ENCODE peak calls at places on chromosome 20, in seven cellular contexts. One of them, this sample, is unnamed. For H3K4me1, the result is how much of the 10 kb centered on the place peaks cover.

GRCh38 chr20:58210398-58210747 is 18.1 kb downstream of the ANKRD60 start:
- DNase-seq in A549: no peak
- DNase-seq in MM.1S: no peak
- DNase-seq in tibial nerve: no peak
- DNase-seq in osteoblast: no peak
- DNase-seq in heart right ventricle: no peak
- DNase-seq in lung: no peak
- DNase-seq in this sample: no peak

GRCh38 chr20:53917145-53918009 is 153.0 kb downstream of the BCAS1 start:
- DNase-seq in heart right ventricle: peak
- DNase-seq in MM.1S: no peak
- DNase-seq in A549: no peak
- DNase-seq in osteoblast: peak
- DNase-seq in tibial nerve: peak
- DNase-seq in lung: no peak
- DNase-seq in this sample: peak

GRCh38 chr20:49519777-49520359 is 37.4 kb upstream of the KCNB1 start:
- DNase-seq in osteoblast: no peak
- DNase-seq in heart right ventricle: no peak
- DNase-seq in lung: no peak
- DNase-seq in MM.1S: no peak
- DNase-seq in A549: no peak
- DNase-seq in tibial nerve: no peak
- DNase-seq in this sample: no peak

GRCh38 chr20:46185353-46185752 is 67.2 kb downstream of the CD40 start:
- DNase-seq in MM.1S: no peak
- DNase-seq in heart right ventricle: no peak
- DNase-seq in A549: no peak
- DNase-seq in tibial nerve: no peak
- DNase-seq in osteoblast: peak
- DNase-seq in lung: no peak
- DNase-seq in this sample: no peak

GRCh38 chr20:57006411-57007170 is 259.9 kb downstream of the BMP7 start:
- DNase-seq in tibial nerve: no peak
- DNase-seq in osteoblast: no peak
- DNase-seq in lung: no peak
- DNase-seq in heart right ventricle: no peak
- DNase-seq in A549: peak
- DNase-seq in MM.1S: peak
- DNase-seq in this sample: no peak

GRCh38 chr20:46683939-46684750 is 5.1 kb downstream of the TP53RK start:
- DNase-seq in A549: no peak
- DNase-seq in heart right ventricle: peak
- DNase-seq in osteoblast: peak
- DNase-seq in lung: peak
- DNase-seq in tibial nerve: peak
- DNase-seq in MM.1S: no peak
- DNase-seq in this sample: peak

GRCh38 chr20:63377256-63378114 is 16.3 kb upstream of the CHRNA4 start:
- DNase-seq in MM.1S: no peak
- DNase-seq in heart right ventricle: no peak
- DNase-seq in lung: no peak
- DNase-seq in A549: no peak
- DNase-seq in osteoblast: no peak
- DNase-seq in tibial nerve: no peak
- DNase-seq in this sample: no peak

GRCh38 chr20:22795897-22796296 is 211.5 kb upstream of the FOXA2 start:
- DNase-seq in A549: peak
- DNase-seq in lung: no peak
- DNase-seq in tibial nerve: peak
- DNase-seq in heart right ventricle: peak
- DNase-seq in MM.1S: no peak
- DNase-seq in osteoblast: no peak
- DNase-seq in this sample: peak

GRCh38 chr20:51631011-51631950 is 88.8 kb upstream of the NFATC2 start:
- DNase-seq in MM.1S: no peak
- DNase-seq in A549: peak
- DNase-seq in osteoblast: peak
- DNase-seq in tibial nerve: peak
- DNase-seq in heart right ventricle: peak
- DNase-seq in lung: peak
- DNase-seq in this sample: peak

GRCh38 chr20:12762725-12763124 is 246.0 kb upstream of the SPTLC3 start:
- DNase-seq in heart right ventricle: no peak
- DNase-seq in tibial nerve: no peak
- DNase-seq in osteoblast: no peak
- DNase-seq in lung: no peak
- DNase-seq in A549: no peak
- DNase-seq in MM.1S: no peak
- DNase-seq in this sample: no peak

GRCh38 chr20:53763707-53764415 is 170.2 kb upstream of the ZNF217 start:
- DNase-seq in A549: peak
- DNase-seq in tibial nerve: no peak
- DNase-seq in heart right ventricle: no peak
- DNase-seq in lung: no peak
- DNase-seq in osteoblast: no peak
- DNase-seq in MM.1S: no peak
- DNase-seq in this sample: no peak

GRCh38 chr20:50267041-50267865 is 76.6 kb downstream of the CEBPB start:
- DNase-seq in lung: peak
- DNase-seq in heart right ventricle: no peak
- DNase-seq in osteoblast: peak
- DNase-seq in tibial nerve: peak
- DNase-seq in A549: peak
- DNase-seq in MM.1S: no peak
- DNase-seq in this sample: peak

GRCh38 chr20:30594112-30594511 is 663.4 kb upstream of the DEFB115 start:
- DNase-seq in A549: no peak
- DNase-seq in heart right ventricle: no peak
- DNase-seq in tibial nerve: no peak
- DNase-seq in MM.1S: no peak
- DNase-seq in lung: no peak
- DNase-seq in osteoblast: no peak
- DNase-seq in this sample: no peak

GRCh38 chr20:50376888-50377459 is 133.2 kb upstream of the PTPN1 start:
- DNase-seq in MM.1S: peak
- DNase-seq in lung: no peak
- DNase-seq in osteoblast: no peak
- DNase-seq in tibial nerve: no peak
- DNase-seq in heart right ventricle: no peak
- DNase-seq in A549: no peak
- DNase-seq in this sample: no peak

GRCh38 chr20:56430471-56430870 is 18.4 kb downstream of the CASS4 start:
- DNase-seq in osteoblast: no peak
- DNase-seq in MM.1S: no peak
- DNase-seq in tibial nerve: no peak
- DNase-seq in lung: no peak
- DNase-seq in heart right ventricle: no peak
- DNase-seq in A549: no peak
- DNase-seq in this sample: no peak

GRCh38 chr20:45138451-45139300 is 14.4 kb upstream of the WFDC12 start:
- DNase-seq in osteoblast: no peak
- DNase-seq in MM.1S: peak
- DNase-seq in heart right ventricle: no peak
- DNase-seq in lung: peak
- DNase-seq in A549: peak
- DNase-seq in tibial nerve: peak
- DNase-seq in this sample: peak

GRCh38 chr20:63542031-63542559 is 4.9 kb upstream of the PTK6 start:
- DNase-seq in A549: no peak
- DNase-seq in osteoblast: no peak
- DNase-seq in lung: no peak
- DNase-seq in MM.1S: no peak
- DNase-seq in tibial nerve: no peak
- DNase-seq in heart right ventricle: no peak
- DNase-seq in this sample: no peak

GRCh38 chr20:50286174-50286511 is 95.5 kb downstream of the CEBPB start:
- DNase-seq in tibial nerve: no peak
- DNase-seq in lung: no peak
- DNase-seq in MM.1S: no peak
- DNase-seq in heart right ventricle: no peak
- DNase-seq in A549: no peak
- DNase-seq in osteoblast: no peak
- DNase-seq in this sample: no peak

GRCh38 chr20:5033566-5033965 is 32.3 kb upstream of the SLC23A2 start:
- DNase-seq in A549: no peak
- DNase-seq in osteoblast: peak
- DNase-seq in MM.1S: no peak
- DNase-seq in tibial nerve: no peak
- DNase-seq in lung: no peak
- DNase-seq in heart right ventricle: no peak
- DNase-seq in this sample: no peak

GRCh38 chr20:1183153-1183552 is 1.6 kb downstream of the TMEM74B start:
- DNase-seq in lung: no peak
- DNase-seq in osteoblast: no peak
- DNase-seq in MM.1S: no peak
- DNase-seq in tibial nerve: no peak
- DNase-seq in heart right ventricle: no peak
- DNase-seq in A549: no peak
- DNase-seq in this sample: no peak

GRCh38 chr20:1180949-1181348 is 3.8 kb downstream of the TMEM74B start:
- DNase-seq in tibial nerve: no peak
- DNase-seq in MM.1S: no peak
- DNase-seq in lung: no peak
- DNase-seq in A549: no peak
- DNase-seq in heart right ventricle: no peak
- DNase-seq in osteoblast: no peak
- DNase-seq in this sample: no peak

GRCh38 chr20:1184638-1185315 is at the start of gene TMEM74B:
- DNase-seq in osteoblast: no peak
- DNase-seq in MM.1S: no peak
- DNase-seq in tibial nerve: no peak
- DNase-seq in heart right ventricle: no peak
- DNase-seq in lung: no peak
- DNase-seq in A549: no peak
- DNase-seq in this sample: no peak

GRCh38 chr20:1184260-1184637 is 532 bp downstream of the TMEM74B start:
- DNase-seq in A549: no peak
- DNase-seq in MM.1S: no peak
- DNase-seq in osteoblast: no peak
- DNase-seq in lung: no peak
- DNase-seq in tibial nerve: no peak
- DNase-seq in heart right ventricle: no peak
- DNase-seq in this sample: no peak

GRCh38 chr20:1182136-1182535 is 2.6 kb downstream of the TMEM74B start:
- DNase-seq in A549: no peak
- DNase-seq in lung: no peak
- DNase-seq in MM.1S: no peak
- DNase-seq in tibial nerve: no peak
- DNase-seq in heart right ventricle: no peak
- DNase-seq in osteoblast: peak
- DNase-seq in this sample: no peak
- H3K4me1 ChIP-seq in A549: under half
- H3K4me1 ChIP-seq in lung: under half
- H3K4me1 ChIP-seq in MM.1S: under half
- H3K4me1 ChIP-seq in tibial nerve: under half
- H3K4me1 ChIP-seq in heart right ventricle: under half
- H3K4me1 ChIP-seq in osteoblast: under half
- H3K4me1 ChIP-seq in this sample: under half

GRCh38 chr20:35145141-35145564 is 2.0 kb downstream of the EDEM2 start:
- DNase-seq in MM.1S: peak
- DNase-seq in A549: peak
- DNase-seq in tibial nerve: no peak
- DNase-seq in osteoblast: peak
- DNase-seq in heart right ventricle: no peak
- DNase-seq in lung: no peak
- DNase-seq in this sample: no peak
- TF ChIP-seq CTCF in MM.1S: peak
- TF ChIP-seq CTCF in A549: peak
- TF ChIP-seq CTCF in tibial nerve: peak
- TF ChIP-seq CTCF in osteoblast: peak
- TF ChIP-seq CTCF in heart right ventricle: peak
- TF ChIP-seq CTCF in lung: peak
- TF ChIP-seq CTCF in this sample: peak

GRCh38 chr20:38094373-38094775 is 60.8 kb downstream of the RPRD1B start:
- DNase-seq in tibial nerve: peak
- DNase-seq in heart right ventricle: peak
- DNase-seq in A549: peak
- DNase-seq in osteoblast: no peak
- DNase-seq in MM.1S: peak
- DNase-seq in lung: no peak
- DNase-seq in this sample: peak

GRCh38 chr20:38089500-38089899 is 56.0 kb downstream of the RPRD1B start:
- DNase-seq in osteoblast: no peak
- DNase-seq in heart right ventricle: no peak
- DNase-seq in lung: no peak
- DNase-seq in MM.1S: no peak
- DNase-seq in A549: no peak
- DNase-seq in tibial nerve: no peak
- DNase-seq in this sample: no peak

GRCh38 chr20:38093641-38094077 is 60.1 kb downstream of the RPRD1B start:
- DNase-seq in heart right ventricle: no peak
- DNase-seq in tibial nerve: no peak
- DNase-seq in lung: no peak
- DNase-seq in MM.1S: no peak
- DNase-seq in A549: no peak
- DNase-seq in osteoblast: no peak
- DNase-seq in this sample: no peak

GRCh38 chr20:38092260-38092857 is 58.8 kb downstream of the RPRD1B start:
- DNase-seq in A549: no peak
- DNase-seq in lung: no peak
- DNase-seq in osteoblast: no peak
- DNase-seq in MM.1S: no peak
- DNase-seq in heart right ventricle: peak
- DNase-seq in tibial nerve: no peak
- DNase-seq in this sample: no peak

DNA sequence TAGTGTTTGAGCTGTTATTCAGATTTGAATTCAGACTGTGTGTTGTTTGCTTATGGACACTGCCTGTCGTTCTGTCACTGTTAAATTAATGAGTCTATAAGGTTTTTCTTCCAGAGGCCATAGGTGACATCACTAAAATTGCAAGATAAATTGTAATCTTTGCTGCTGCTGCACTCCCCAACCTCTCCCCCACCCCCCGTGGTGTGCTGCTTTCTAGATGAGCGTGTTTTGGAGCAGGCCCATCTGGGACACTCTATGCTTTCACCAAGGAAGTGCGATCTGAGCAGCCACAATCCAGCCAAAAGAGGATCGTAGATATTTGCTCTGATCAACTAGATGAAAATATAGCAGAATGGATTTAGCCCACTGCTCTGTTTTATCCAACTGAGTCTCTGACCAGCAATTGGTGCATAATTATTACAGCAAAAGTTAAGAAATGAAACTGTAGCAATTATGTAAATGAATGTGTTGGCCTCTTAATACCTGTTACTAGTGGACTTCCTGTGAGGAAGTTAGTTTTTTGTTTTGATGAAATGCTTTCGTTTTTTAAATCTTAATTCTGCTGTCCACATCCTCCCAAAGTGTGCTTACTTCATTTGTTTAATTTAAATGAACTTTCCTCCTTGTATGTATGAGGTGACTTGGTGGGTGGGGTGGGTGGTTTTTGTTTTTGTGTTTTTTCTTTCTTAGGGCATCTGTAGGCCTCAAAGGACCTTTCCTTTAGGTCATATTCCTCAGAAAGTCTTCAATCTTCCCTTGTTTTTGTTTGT is 58.1 kb downstream of the RPRD1B start:
- DNase-seq in tibial nerve: no peak
- DNase-seq in heart right ventricle: peak
- DNase-seq in lung: no peak
- DNase-seq in A549: no peak
- DNase-seq in MM.1S: peak
- DNase-seq in osteoblast: no peak
- DNase-seq in this sample: no peak
- H3K4me1 ChIP-seq in tibial nerve: under half
- H3K4me1 ChIP-seq in heart right ventricle: half or more
- H3K4me1 ChIP-seq in lung: under half
- H3K4me1 ChIP-seq in A549: under half
- H3K4me1 ChIP-seq in MM.1S: under half
- H3K4me1 ChIP-seq in osteoblast: under half
- H3K4me1 ChIP-seq in this sample: under half

GRCh38 chr20:14264869-14265268 is 72.5 kb downstream of the FLRT3 start:
- DNase-seq in MM.1S: peak
- DNase-seq in lung: no peak
- DNase-seq in A549: peak
- DNase-seq in osteoblast: no peak
- DNase-seq in heart right ventricle: no peak
- DNase-seq in tibial nerve: no peak
- DNase-seq in this sample: no peak
- TF ChIP-seq CTCF in MM.1S: peak
- TF ChIP-seq CTCF in lung: no peak
- TF ChIP-seq CTCF in A549: peak
- TF ChIP-seq CTCF in osteoblast: no peak
- TF ChIP-seq CTCF in heart right ventricle: peak
- TF ChIP-seq CTCF in tibial nerve: no peak
- TF ChIP-seq CTCF in this sample: no peak